ENCODE peak calls at places on chromosomes 13 and 19, in five cellular contexts. G is GM12878, L is transverse colon, V is SK-N-SH, N is stomach. M is an unnamed sample.

GRCh38 chr13:29934531-29935308 is 84.3 kb upstream of the UBL3 start:
- DNase-seq in G (no peak), V (no peak), L (no peak), N (no peak), M (no peak)

GRCh38 chr13:22846551-22846950 is 334.2 kb upstream of the SGCG start:
- DNase-seq in V (no peak), N (no peak), G (no peak), L (no peak), M (no peak)

GRCh38 chr13:97275775-97276501 is 53.8 kb downstream of the MBNL2 start:
- DNase-seq in L (no peak), G (no peak), V (no peak), N (no peak), M (no peak)

GRCh38 chr13:39350461-39350881 is 252.5 kb downstream of the LHFPL6 start:
- DNase-seq in N (no peak), L (no peak), G (no peak), V (no peak), M (no peak)

GRCh38 chr13:79682164-79682563 is 201.2 kb downstream of the NDFIP2 start:
- DNase-seq in L (no peak), G (no peak), V (no peak), N (no peak), M (no peak)

GRCh38 chr13:27006519-27007161 is 165.0 kb downstream of the USP12 start:
- DNase-seq in N (peak; percentile 54), L (peak; percentile 55), V (peak; percentile 51), G (no peak), M (peak; percentile 70)

GRCh38 chr13:60335531-60335930 is 61.5 kb upstream of the TDRD3 start:
- DNase-seq in L (no peak), V (no peak), G (no peak), N (no peak), M (no peak)

GRCh38 chr13:32211788-32212187 is 103.4 kb downstream of the ZAR1L start:
- DNase-seq in L (no peak), G (no peak), V (no peak), N (no peak), M (peak; percentile 74)

GRCh38 chr13:30804474-30804873 is 69.1 kb downstream of the ALOX5AP start:
- DNase-seq in N (no peak), G (no peak), L (no peak), V (peak; percentile 29), M (peak; percentile 40)

GRCh38 chr19:16075430-16076153 is 703 bp upstream of the TPM4 start:
- DNase-seq in N (no peak), G (no peak), V (no peak), L (peak; percentile 33), M (peak; percentile 74)

GRCh38 chr13:65417953-65418352 is 1812.2 kb downstream of the PCDH9 start:
- DNase-seq in L (no peak), N (no peak), G (no peak), V (no peak), M (no peak)

GRCh38 chr19:36771275-36772231 is 1.1 kb downstream of the ZNF850 start:
- DNase-seq in L (peak; percentile 36), N (peak; percentile 62), V (peak; percentile 75), G (peak; percentile 26), M (peak; percentile 69)

GRCh38 chr13:25493930-25494707 is 122.3 kb downstream of the ATP8A2 start:
- DNase-seq in L (no peak), G (no peak), V (no peak), N (no peak), M (no peak)

GRCh38 chr19:3893509-3894179 is 13.2 kb downstream of the ATCAY start:
- DNase-seq in V (no peak), L (no peak), N (peak; percentile 28), G (no peak), M (no peak)

GRCh38 chr13:96967248-96967745 is 27.0 kb downstream of the OXGR1 start:
- DNase-seq in N (no peak), G (no peak), V (no peak), L (no peak), M (no peak)

GRCh38 chr19:48635263-48635965 is 1.8 kb downstream of the DBP start:
- DNase-seq in G (no peak), N (peak; percentile 75), V (peak; percentile 89), L (peak; percentile 82), M (peak; percentile 88)

GRCh38 chr19:12749938-12750521 is 1.6 kb upstream of the BEST2 start:
- DNase-seq in L (peak; percentile 69), N (no peak), G (no peak), V (peak; percentile 54), M (no peak)

GRCh38 chr19:29098863-29099481 is 114.0 kb downstream of the UQCRFS1 start:
- DNase-seq in N (peak; percentile 31), L (peak; percentile 23), G (no peak), V (no peak), M (peak; percentile 90)

GRCh38 chr13:106114981-106115554 is 420.4 kb downstream of the EFNB2 start:
- DNase-seq in N (no peak), V (no peak), G (no peak), L (no peak), M (no peak)

GRCh38 chr13:96822900-96823299 is 171.4 kb downstream of the OXGR1 start:
- DNase-seq in V (peak; percentile 37), L (peak; percentile 25), N (peak; percentile 49), G (no peak), M (no peak)

GRCh38 chr19:4807188-4807587 is 15.7 kb downstream of the FEM1A start:
- DNase-seq in G (no peak), V (no peak), N (no peak), L (peak; percentile 34), M (peak; percentile 74)

DNA sequence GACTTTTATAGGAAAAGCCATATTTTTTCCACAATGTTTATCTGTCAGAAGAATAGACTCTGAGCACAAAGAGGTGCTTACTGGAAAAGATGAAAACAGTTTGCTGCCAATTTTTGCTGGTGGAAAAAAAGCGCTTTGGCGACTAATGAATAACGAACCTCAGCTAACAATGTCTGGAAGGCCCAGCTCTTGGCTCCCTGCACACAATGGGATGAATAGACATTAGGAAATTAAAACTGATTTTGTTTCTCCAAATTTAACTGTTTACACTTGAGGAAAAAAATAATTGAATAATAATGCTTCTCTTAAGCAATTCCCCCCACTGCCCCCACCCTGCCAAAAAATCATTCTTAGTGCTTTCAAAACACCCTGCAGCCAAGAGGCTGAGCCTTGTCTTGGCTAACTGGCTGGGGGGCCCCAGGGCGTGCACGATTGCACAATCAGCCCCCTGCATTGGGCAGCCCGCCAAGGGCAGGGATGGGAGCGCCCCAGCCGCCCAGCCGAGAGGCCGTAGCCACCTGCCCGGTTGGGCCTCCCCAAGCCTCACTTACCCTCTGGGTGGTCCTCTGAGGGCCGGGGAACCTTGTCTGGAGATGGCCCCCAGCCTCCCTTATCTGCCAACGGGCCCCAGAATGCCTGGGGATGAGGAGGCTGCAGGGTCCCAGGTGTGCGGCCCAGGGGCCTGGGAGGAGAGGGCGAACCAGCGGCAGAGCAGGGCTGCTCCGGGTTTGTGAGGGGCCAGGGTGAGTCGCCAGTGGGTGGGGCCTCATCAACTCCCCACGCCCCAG is 16.8 kb downstream of the CEBPG start:
- DNase-seq in L (peak; percentile 45), G (no peak), N (no peak), V (peak; percentile 56), M (peak; percentile 91)
- TF ChIP-seq EP300 in L (no peak), G (no peak), N (no peak), V (no peak), M (no peak)

GRCh38 chr13:113649212-113649611 is 8.8 kb downstream of the ATP4B start:
- DNase-seq in L (peak; percentile 3), V (no peak), G (no peak), N (peak; percentile 25), M (peak; percentile 44)
- TF ChIP-seq POLR2AphosphoS5 in L (no peak), V (no peak), G (no peak), N (no peak), M (no peak)

GRCh38 chr19:58038688-58039204 is 4.9 kb downstream of the ZSCAN1 start:
- DNase-seq in N (no peak), G (no peak), L (no peak), V (no peak), M (no peak)

GRCh38 chr19:58037927-58038687 is 4.3 kb downstream of the ZSCAN1 start:
- DNase-seq in N (no peak), L (no peak), V (no peak), G (no peak), M (no peak)

GRCh38 chr19:58034476-58034790 is 608 bp downstream of the ZSCAN1 start:
- DNase-seq in L (no peak), N (no peak), G (no peak), V (peak; percentile 61), M (no peak)

GRCh38 chr19:58035863-58036262 is 2.0 kb downstream of the ZSCAN1 start:
- DNase-seq in V (no peak), G (no peak), N (no peak), L (no peak), M (no peak)

DNA sequence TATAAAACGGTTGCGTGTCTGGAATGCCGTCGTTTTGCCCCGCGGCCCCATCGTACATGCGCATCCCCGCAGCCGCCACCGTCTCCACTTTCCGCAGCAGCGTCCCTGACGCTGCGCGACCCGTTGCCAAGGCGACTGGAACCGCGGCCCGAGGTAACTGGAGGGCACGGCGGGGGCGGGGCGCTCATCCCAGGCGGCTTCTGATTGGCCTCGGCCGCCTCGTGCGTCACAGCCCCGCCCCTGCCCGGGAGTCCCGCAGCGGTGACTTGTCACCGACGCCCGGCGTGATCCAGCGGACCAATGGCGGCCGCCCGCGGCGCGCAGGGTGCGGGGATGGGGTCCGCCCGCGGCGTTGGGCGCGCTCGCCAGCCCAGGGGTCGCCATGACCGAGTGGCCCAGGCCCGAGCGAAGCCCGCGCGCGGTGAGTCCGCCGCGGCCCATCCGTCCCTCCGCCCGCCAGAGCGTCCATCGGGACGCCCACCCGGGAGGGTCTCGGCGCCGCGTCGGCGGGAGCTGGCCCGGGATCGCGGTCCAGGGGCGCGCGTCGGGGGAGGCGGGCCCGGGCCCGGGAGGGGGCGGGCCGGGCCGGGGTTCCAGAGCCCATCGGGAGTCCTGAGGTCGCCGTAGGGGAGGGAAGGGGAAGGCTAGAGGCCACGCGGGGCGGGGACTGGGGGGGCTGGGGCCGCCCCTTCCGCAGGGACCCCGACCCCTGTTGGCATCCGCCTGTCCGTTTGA is at the start of gene ZSCAN1:
- DNase-seq in L (peak; percentile 66), N (peak; percentile 40), V (peak; percentile 92), G (no peak), M (peak; percentile 89)
- TF ChIP-seq EP300 in L (no peak), N (no peak), V (no peak), G (no peak), M (no peak)

GRCh38 chr19:8307400-8307964 is 676 bp downstream of the CD320 start:
- DNase-seq in V (peak; percentile 67), N (peak; percentile 25), L (peak; percentile 24), G (no peak), M (peak; percentile 63)

GRCh38 chr19:8305798-8306197 is 2.4 kb downstream of the CD320 start:
- DNase-seq in L (peak; percentile 8), G (no peak), V (no peak), N (no peak), M (peak; percentile 39)

GRCh38 chr19:8302734-8303133 is 5.4 kb downstream of the CD320 start:
- DNase-seq in N (peak; percentile 15), G (no peak), L (no peak), V (no peak), M (no peak)

GRCh38 chr19:8306235-8307054 is 1.7 kb downstream of the CD320 start:
- DNase-seq in V (no peak), G (no peak), N (peak; percentile 25), L (peak; percentile 59), M (peak; percentile 60)

GRCh38 chr19:8304841-8305621 is 3.1 kb downstream of the CD320 start:
- DNase-seq in V (peak; percentile 80), G (no peak), N (peak; percentile 26), L (peak; percentile 19), M (peak; percentile 60)
- TF ChIP-seq POLR2AphosphoS5 in V (no peak), G (no peak), N (no peak), L (no peak), M (no peak)

M was measured in sigmoid colon.